ENCODE peak calls at places on chromosomes 11 and 22, in four cellular contexts. M is HepG2, Y is GM12878, S is K562. X is an unnamed sample.

GRCh38 chr11:12643029-12643428 is 31.2 kb upstream of the TEAD1 start:
- DNase-seq in M (no peak), Y (no peak), S (no peak), X (no peak)

GRCh38 chr11:129298990-129299389 is 76.7 kb upstream of the BARX2 start:
- DNase-seq in M (no peak), Y (no peak), S (no peak), X (no peak)

GRCh38 chr11:11787305-11788066 is 54.3 kb upstream of the USP47 start:
- DNase-seq in M (peak), Y (peak), S (peak), X (peak)

GRCh38 chr11:115276182-115276581 is 228.0 kb downstream of the CADM1 start:
- DNase-seq in M (no peak), Y (no peak), S (no peak), X (no peak)

GRCh38 chr11:131038597-131038996 is 122.3 kb upstream of the SNX19 start:
- DNase-seq in M (no peak), Y (no peak), S (peak), X (peak)

GRCh38 chr11:65736810-65737209 is 16.2 kb upstream of the RNASEH2C start:
- DNase-seq in M (no peak), Y (no peak), S (no peak), X (no peak)

GRCh38 chr22:22951035-22951434 is 63.4 kb downstream of the IGLL5 start:
- DNase-seq in M (no peak), Y (no peak), S (no peak), X (no peak)

GRCh38 chr22:20407829-20408228 is 13.9 kb downstream of the ZNF74 start:
- DNase-seq in M (no peak), Y (no peak), S (peak), X (no peak)

GRCh38 chr11:61539958-61540357 is 31.4 kb downstream of the LRRC10B start:
- DNase-seq in M (no peak), Y (no peak), S (no peak), X (no peak)

GRCh38 chr11:110376711-110377324 is 52.9 kb upstream of the FDX1 start:
- DNase-seq in M (peak), Y (peak), S (peak), X (peak)

GRCh38 chr11:66881927-66882452 is 25.1 kb downstream of the LRFN4 start:
- DNase-seq in M (no peak), Y (no peak), S (no peak), X (no peak)

GRCh38 chr11:10352911-10353550 is 48.2 kb downstream of the ADM start:
- DNase-seq in M (no peak), Y (no peak), S (no peak), X (no peak)

GRCh38 chr22:49838771-49839717 is 11.4 kb upstream of the BRD1 start:
- DNase-seq in M (no peak), Y (peak), S (no peak), X (peak)

GRCh38 chr22:39319284-39320170 is at the start of gene RPL3:
- DNase-seq in M (peak), Y (peak), S (peak), X (peak)

GRCh38 chr11:11980841-11981308 is 27.6 kb downstream of the DKK3 start:
- DNase-seq in M (no peak), Y (no peak), S (no peak), X (no peak)

GRCh38 chr11:11171854-11172253 is 181.2 kb downstream of the CSNK2A3 start:
- DNase-seq in M (no peak), Y (peak), S (no peak), X (no peak)

GRCh38 chr11:67438121-67438902 is 830 bp upstream of the PTPRCAP start:
- DNase-seq in M (no peak), Y (no peak), S (peak), X (no peak)

GRCh38 chr22:50148991-50149721 is 21.4 kb upstream of the PANX2 start:
- DNase-seq in M (peak), Y (peak), S (peak), X (peak)

GRCh38 chr11:113884361-113884836 is 9.0 kb upstream of the USP28 start:
- DNase-seq in M (peak), Y (no peak), S (no peak), X (no peak)

GRCh38 chr22:31650391-31650790 is 11.6 kb downstream of the PISD start:
- DNase-seq in M (no peak), Y (no peak), S (no peak), X (no peak)

GRCh38 chr22:49712195-49712791 is 115.4 kb downstream of the BRD1 start:
- DNase-seq in M (no peak), Y (no peak), S (peak), X (peak)

DNA sequence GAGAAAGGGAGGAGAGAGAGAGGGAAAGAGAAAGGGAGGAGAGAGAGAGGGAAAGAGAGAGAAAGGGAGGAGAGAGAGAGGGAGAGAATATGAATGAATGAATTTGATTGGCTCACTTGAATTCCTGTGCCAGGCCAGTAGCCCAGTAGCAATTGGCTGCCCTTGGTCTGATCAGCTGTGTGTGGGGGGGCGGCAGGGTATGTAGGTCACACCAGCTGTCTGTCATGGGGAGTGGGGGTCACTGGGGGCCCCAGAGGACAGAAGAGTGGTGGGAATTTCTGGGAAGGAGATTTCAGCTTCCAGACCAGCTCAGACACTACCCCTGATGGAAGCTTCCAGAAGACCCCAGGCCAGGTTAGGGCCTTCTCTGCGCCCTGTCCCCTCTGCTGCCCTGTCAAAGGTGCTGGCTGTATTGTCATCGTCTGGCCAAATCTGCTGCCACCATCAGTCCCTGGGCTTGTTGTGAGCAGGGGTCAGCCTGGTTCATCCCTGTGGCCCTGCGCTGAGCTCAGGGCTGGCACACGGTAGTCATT is 21.1 kb downstream of the MPPED1 start:
- DNase-seq in M (no peak), Y (no peak), S (no peak), X (no peak)
- TF ChIP-seq TARDBP in M (no peak), Y (no peak), S (no peak), X (no peak)

DNA sequence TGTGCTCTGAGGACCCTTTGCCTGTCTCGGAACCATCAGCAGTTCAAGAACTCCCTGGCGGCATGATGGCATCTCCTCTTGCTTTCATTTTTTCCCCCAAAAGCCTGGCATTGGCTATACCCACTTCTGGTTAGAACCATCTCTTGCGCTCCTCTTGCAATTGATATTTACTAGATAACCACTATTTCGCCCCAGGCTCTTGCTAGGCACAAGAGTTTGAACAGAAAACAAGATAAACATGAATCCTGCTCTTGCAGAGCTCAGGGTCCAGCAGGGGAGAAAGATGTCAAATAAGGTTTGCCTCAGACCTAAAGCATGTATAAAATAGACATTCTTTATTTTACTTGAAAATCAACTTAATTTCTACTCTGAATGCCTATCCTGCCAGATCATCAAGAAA is 33.1 kb downstream of the SLCO2B1 start:
- DNase-seq in M (no peak), Y (no peak), S (no peak), X (no peak)
- TF ChIP-seq TARDBP in M (no peak), Y (no peak), S (no peak), X (no peak)

GRCh38 chr11:63917685-63918523 is 940 bp upstream of the RCOR2 start:
- DNase-seq in M (peak), Y (no peak), S (peak), X (peak)
- TF ChIP-seq TARDBP in M (peak), Y (no peak), S (no peak), X (no peak)

GRCh38 chr22:43186272-43187170 is at the start of gene TTLL12:
- DNase-seq in M (no peak), Y (no peak), S (peak), X (peak)
- TF ChIP-seq TARDBP in M (no peak), Y (no peak), S (no peak), X (no peak)

DNA sequence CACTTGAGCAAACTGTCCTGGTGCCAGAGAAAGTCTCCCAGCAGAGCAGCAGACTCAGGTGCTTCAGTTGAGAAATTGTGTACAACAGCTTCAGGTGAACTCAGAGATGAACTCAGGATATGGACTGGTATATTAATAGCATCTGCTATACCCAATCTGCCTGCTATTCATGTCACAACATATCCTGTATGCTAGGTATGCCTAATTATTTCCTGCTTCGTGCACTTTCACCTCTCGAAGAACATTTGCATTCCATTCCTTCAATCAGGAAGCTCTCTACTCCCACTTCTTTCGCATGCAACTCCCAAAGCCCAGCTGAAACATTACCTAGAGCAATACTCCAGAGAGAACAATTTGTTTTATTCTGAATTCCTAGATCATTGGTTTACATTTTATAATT is 207.7 kb downstream of the KCNA4 start:
- DNase-seq in M (no peak), Y (no peak), S (no peak), X (no peak)
- TF ChIP-seq TARDBP in M (no peak), Y (no peak), S (no peak), X (no peak)

GRCh38 chr11:125887373-125888324 is at the start of gene HYLS1:
- DNase-seq in M (peak), Y (peak), S (peak), X (peak)

GRCh38 chr11:125883375-125883774 is 4.1 kb upstream of the HYLS1 start:
- DNase-seq in M (no peak), Y (no peak), S (no peak), X (no peak)

GRCh38 chr11:125892071-125892470 is 4.6 kb downstream of the HYLS1 start:
- DNase-seq in M (no peak), Y (no peak), S (no peak), X (no peak)

GRCh38 chr11:125890447-125891100 is 3.1 kb downstream of the HYLS1 start:
- DNase-seq in M (no peak), Y (no peak), S (no peak), X (no peak)

DNA sequence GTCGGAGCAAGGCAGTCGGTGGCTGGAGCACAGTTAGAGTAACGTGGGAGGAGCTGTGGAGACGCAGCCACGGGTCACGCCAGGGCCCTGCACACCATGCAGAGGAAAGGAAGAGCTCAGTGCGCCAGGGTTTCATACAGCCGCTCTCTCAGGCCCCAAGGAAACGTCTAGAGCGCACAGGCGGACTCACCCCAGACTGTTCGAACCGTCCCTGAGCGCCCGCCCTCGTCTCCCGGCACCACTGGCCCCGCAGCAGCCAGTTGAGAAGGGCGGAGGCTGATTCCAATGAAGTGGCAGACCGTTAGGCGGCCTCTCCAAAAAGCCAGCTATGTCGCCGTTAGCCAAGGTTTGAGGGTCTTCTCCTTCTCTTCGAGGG is 483 bp upstream of the HYLS1 start:
- DNase-seq in M (no peak), Y (no peak), S (no peak), X (no peak)
- TF ChIP-seq TARDBP in M (no peak), Y (no peak), S (no peak), X (no peak)

DNA sequence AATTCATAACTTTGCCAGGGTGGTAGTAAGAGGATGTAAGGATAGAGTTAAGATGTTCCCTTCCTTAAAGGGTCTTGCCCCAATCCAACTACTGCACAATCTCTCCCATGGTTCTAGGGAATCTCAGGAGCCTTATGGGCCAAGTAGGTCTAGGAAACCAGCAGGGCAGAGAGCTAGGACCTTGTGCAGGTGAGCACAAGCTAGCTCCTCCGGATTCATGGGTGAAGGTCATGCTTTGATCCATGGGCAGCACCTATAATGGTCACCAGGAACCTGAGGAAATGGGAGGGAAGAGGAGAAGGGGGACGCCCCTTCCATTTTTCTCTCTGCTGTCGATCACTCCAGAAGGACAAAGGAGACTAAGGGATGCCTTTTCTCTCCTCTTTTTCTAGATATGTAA is 16.8 kb downstream of the KCNJ11 start:
- DNase-seq in M (no peak), Y (no peak), S (no peak), X (peak)
- TF ChIP-seq TARDBP in M (no peak), Y (no peak), S (no peak), X (no peak)

X was measured in HEK293T.